ENCODE peak calls at places on chromosome 21, in eight cellular contexts. L is T-helper 1 cell; C is lung microvascular endothelial cell; W is A172; M is stimulated activated CD4-positive, alpha-beta T cell treated with anti-CD3 and anti-CD28 coated beads, TNF-alpha, amount 100 ng/mL, for 1 hour; S is neural crest cell; R is stimulated activated naive CD8-positive, alpha-beta T cell treated with anti-CD3 and anti-CD28 coated beads, Interleukin-15, amount 100 ng/mL, for 72 hours; B is HS-27A. O is an unnamed sample.
A peak's percentile ranks its signal among the peaks of the same experiment; 100 is the strongest.

GRCh38 chr21:42847051-42847707 is 32.2 kb downstream of the WDR4 start:
- DNase-seq in S (no peak), C (no peak), R (no peak), M (no peak), W (no peak), B (no peak), L (no peak), O (no peak)

GRCh38 chr21:14591882-14592281 is 45.8 kb upstream of the SAMSN1 start:
- DNase-seq in C (peak; percentile 1), W (no peak), L (no peak), M (no peak), B (no peak), S (no peak), R (peak; percentile 54), O (no peak)

GRCh38 chr21:38533887-38534286 is 35.6 kb upstream of the ERG start:
- DNase-seq in R (no peak), B (no peak), W (no peak), M (no peak), C (no peak), L (no peak), S (no peak), O (no peak)

GRCh38 chr21:38956791-38957571 is 151.3 kb downstream of the ETS2 start:
- DNase-seq in C (no peak), S (no peak), L (no peak), B (no peak), M (no peak), W (no peak), R (no peak), O (no peak)

GRCh38 chr21:14699433-14700410 is 153.6 kb upstream of the SAMSN1 start:
- DNase-seq in S (no peak), W (no peak), L (no peak), C (no peak), R (no peak), B (no peak), M (no peak), O (no peak)

GRCh38 chr21:44846485-44847260 is 26.8 kb downstream of the PTTG1IP start:
- DNase-seq in C (peak; percentile 69), M (no peak), S (no peak), B (no peak), L (no peak), R (peak; percentile 35), W (no peak), O (no peak)

GRCh38 chr21:43645414-43645891 is 13.8 kb downstream of the HSF2BP start:
- DNase-seq in L (no peak), W (peak; percentile 95), S (peak; percentile 13), C (peak; percentile 85), M (no peak), B (no peak), R (no peak), O (peak; percentile 69)

GRCh38 chr21:42061195-42061865 is 9.8 kb upstream of the UMODL1 start:
- DNase-seq in M (no peak), S (no peak), R (peak; percentile 42), C (no peak), L (no peak), W (no peak), B (no peak), O (peak; percentile 57)

GRCh38 chr21:41451753-41452676 is 26.0 kb downstream of the MX1 start:
- DNase-seq in S (no peak), W (no peak), B (no peak), R (no peak), C (no peak), L (no peak), M (no peak), O (no peak)

GRCh38 chr21:44999972-45000636 is 60.3 kb downstream of the SLX9 start:
- DNase-seq in W (no peak), R (no peak), B (no peak), M (no peak), S (no peak), C (no peak), L (no peak), O (no peak)

GRCh38 chr21:36776981-36777617 is 78.2 kb downstream of the SIM2 start:
- DNase-seq in S (no peak), W (no peak), L (no peak), M (no peak), C (no peak), B (no peak), R (no peak), O (no peak)

GRCh38 chr21:42861311-42862122 is 17.8 kb downstream of the WDR4 start:
- DNase-seq in L (no peak), M (no peak), C (peak; percentile 58), S (no peak), R (no peak), W (no peak), B (no peak), O (no peak)

O was measured in heart right ventricle.